ENCODE peak calls at places on chromosomes 4 and X, in six cellular contexts. G, W, J, B, Q and D are unnamed samples.

GRCh38 chr4:189177130-189177529 is 763.5 kb upstream of the FRG1 start:
- DNase-seq in G (peak), W (no peak), J (no peak), B (no peak), Q (no peak), D (no peak)

GRCh38 chr4:72817012-72817411 is 248.0 kb upstream of the ADAMTS3 start:
- DNase-seq in G (peak), W (no peak), J (no peak), B (peak), Q (no peak), D (peak)

GRCh38 chr4:4217123-4217522 is 9.6 kb downstream of the OTOP1 start:
- DNase-seq in G (no peak), W (no peak), J (no peak), B (no peak), Q (no peak), D (peak)

GRCh38 chr4:108303488-108304177 is 134.9 kb upstream of the LEF1 start:
- DNase-seq in G (peak), W (no peak), J (no peak), B (no peak), Q (no peak), D (peak)

GRCh38 chr4:2333356-2333841 is 71.5 kb upstream of the MXD4 start:
- DNase-seq in G (no peak), W (no peak), J (no peak), B (no peak), Q (peak), D (no peak)

GRCh38 chr4:36990108-36990872 is 254.3 kb upstream of the NWD2 start:
- DNase-seq in G (no peak), W (no peak), J (no peak), B (no peak), Q (no peak), D (no peak)

GRCh38 chr4:40843696-40844095 is 93.9 kb downstream of the NSUN7 start:
- DNase-seq in G (no peak), W (peak), J (peak), B (no peak), Q (peak), D (no peak)

GRCh38 chrX:120790552-120790951 is 85.1 kb downstream of the CT47B1 start:
- DNase-seq in G (no peak), W (no peak), J (no peak), B (no peak), Q (no peak), D (no peak)

GRCh38 chrX:23513121-23513520 is 154.2 kb upstream of the PRDX4 start:
- DNase-seq in G (no peak), W (no peak), J (no peak), B (no peak), Q (no peak), D (no peak)

GRCh38 chr4:142596121-142596520 is 250.0 kb downstream of the INPP4B start:
- DNase-seq in G (no peak), W (no peak), J (no peak), B (no peak), Q (no peak), D (no peak)

GRCh38 chrX:8105531-8105930 is 65.5 kb downstream of the VCX2 start:
- DNase-seq in G (no peak), W (no peak), J (no peak), B (no peak), Q (no peak), D (no peak)

GRCh38 chr4:116023049-116023448 is 909.6 kb upstream of the NDST4 start:
- DNase-seq in G (no peak), W (no peak), J (no peak), B (no peak), Q (no peak), D (no peak)

GRCh38 chr4:129384974-129385373 is 289.0 kb downstream of the C4orf33 start:
- DNase-seq in G (no peak), W (no peak), J (no peak), B (no peak), Q (no peak), D (no peak)

GRCh38 chr4:158182736-158183135 is 9.9 kb upstream of the GASK1B start:
- DNase-seq in G (no peak), W (no peak), J (no peak), B (peak), Q (no peak), D (no peak)

GRCh38 chr4:55973650-55974049 is 24.9 kb downstream of the CEP135 start:
- DNase-seq in G (no peak), W (no peak), J (no peak), B (no peak), Q (no peak), D (no peak)

GRCh38 chr4:11488657-11489448 is 60.2 kb upstream of the HS3ST1 start:
- DNase-seq in G (no peak), W (no peak), J (no peak), B (no peak), Q (no peak), D (no peak)

DNA sequence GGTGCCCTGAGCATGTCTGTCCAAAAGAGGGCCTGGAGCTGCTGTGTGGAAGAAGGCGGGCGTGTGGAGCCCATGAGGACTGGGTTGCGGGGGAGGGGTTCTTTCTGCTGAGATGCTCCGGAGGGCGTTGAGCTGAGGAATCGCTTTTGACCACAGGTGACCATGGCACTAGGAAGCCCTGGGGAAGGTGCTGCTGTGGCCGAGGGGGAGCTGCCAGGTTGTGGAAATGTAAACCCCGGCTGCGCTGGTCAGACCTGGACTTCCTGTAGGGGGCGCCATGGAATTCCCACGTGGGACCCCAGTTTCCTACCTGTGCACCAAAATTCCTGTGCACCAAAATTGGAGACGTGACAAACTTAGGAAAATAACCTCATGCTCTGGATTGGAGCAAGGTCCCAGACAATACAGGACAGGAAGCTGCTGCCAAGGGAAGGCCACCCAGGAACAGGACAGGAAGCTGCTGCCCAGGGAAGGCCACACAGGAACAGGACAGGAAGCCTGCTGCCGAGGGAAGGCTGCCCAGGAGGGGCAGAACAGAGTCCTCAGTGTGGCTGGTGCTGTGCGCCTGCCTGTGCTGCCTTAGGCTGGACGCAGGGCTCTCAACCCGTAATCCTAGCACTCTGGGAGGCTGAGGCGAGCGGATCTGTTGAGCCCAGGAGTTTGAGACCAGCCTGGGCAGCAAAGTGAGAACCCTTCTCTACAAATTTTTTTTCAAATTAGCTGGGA is 28.4 kb upstream of the UVSSA start:
- DNase-seq in G (no peak), W (no peak), J (no peak), B (no peak), Q (no peak), D (no peak)
- TF ChIP-seq CTCF in G (peak), W (peak), J (peak), B (peak), Q (no peak), D (peak)

DNA sequence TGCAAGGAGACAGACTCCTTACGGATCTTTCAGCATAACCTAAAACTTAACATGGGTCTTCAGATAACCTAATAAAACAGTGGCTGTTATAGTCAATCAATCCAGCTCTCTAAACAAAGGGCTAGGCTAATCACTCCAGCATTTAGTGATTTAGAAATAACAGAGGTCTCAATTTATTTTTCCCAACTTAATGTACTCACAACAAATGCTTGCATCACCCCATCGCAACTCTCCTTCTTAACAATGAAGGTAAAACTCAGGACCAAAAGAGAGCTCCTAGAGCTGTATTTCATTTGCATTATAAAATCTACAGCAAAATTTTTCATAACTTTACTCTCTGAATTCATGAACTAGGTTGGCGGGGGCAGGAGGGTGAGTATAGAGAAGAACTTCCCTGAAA is 1.1 kb downstream of the LIN54 start:
- DNase-seq in G (peak), W (no peak), J (no peak), B (peak), Q (no peak), D (no peak)
- H3K4me3 ChIP-seq in G (peak), W (peak), J (peak), B (peak), Q (peak), D (peak)

DNA sequence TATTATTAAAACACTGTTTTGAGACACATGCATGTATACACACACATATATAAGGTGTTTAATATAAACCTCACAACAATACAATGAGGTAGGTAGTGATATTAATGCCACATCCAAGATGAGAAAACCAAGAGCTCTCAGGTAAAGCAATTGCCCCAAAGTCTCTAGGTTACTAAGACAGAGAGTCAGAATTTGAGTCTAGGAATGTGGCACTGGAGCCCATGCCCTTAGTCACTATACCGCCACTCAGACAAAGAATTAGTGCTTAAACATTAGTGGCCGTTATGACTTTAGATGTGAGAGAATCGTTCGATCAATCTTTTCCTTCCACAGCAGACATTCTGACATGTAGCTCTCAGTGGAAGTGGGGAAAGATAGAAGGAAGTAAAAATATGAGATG is 108.2 kb upstream of the ACSL4 start:
- DNase-seq in G (no peak), W (no peak), J (no peak), B (no peak), Q (no peak), D (no peak)
- TF ChIP-seq CTCF in G (no peak), W (no peak), J (no peak), B (no peak), Q (no peak), D (no peak)

DNA sequence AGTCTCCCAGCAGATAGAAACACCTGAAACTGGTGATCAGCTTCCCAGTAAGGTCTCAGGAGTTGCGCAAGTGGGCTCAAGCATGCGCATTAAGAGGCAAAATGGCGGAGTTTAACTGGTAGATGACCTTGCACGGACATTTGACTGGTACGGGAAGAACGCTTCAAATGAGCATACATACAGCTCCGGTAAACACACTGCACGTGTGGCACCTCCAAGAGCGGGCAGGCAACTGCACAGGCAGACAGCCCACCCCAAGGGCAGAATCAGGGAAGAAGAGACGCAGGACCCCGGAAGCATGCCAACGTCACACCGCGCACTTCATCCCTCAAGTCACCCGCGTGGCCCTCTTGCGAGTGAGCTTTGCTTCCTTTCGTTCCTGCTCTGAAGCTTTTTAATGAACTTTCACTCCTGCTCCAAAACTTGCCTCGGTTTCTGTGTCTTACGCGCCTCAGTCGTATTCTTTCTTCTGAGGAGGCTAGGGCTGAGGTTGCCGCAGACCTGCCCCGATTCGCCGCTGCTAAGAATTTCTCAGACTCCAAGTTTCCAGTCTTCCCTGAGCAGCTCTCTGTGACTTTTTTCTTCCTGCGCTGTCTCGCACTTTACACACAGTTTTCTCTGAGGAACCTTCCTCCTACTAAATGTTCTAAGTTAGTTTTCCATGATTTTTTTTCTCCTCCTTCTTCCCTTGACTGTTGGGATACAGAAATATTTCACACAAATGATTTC is 180.7 kb upstream of the ZFP42 start:
- DNase-seq in G (peak), W (no peak), J (no peak), B (peak), Q (no peak), D (peak)
- H3K4me3 ChIP-seq in G (peak), W (no peak), J (no peak), B (peak), Q (peak), D (peak)

GRCh38 chrX:103250977-103251376 is 4.0 kb downstream of the TCEAL8 start:
- DNase-seq in G (no peak), W (no peak), J (no peak), B (no peak), Q (no peak), D (no peak)

GRCh38 chrX:103249805-103250204 is 5.2 kb downstream of the TCEAL8 start:
- DNase-seq in G (no peak), W (no peak), J (no peak), B (no peak), Q (no peak), D (no peak)

GRCh38 chrX:103253608-103254007 is 1.3 kb downstream of the TCEAL8 start:
- DNase-seq in G (peak), W (no peak), J (no peak), B (peak), Q (no peak), D (peak)

GRCh38 chrX:103254171-103254824 is 657 bp downstream of the TCEAL8 start:
- DNase-seq in G (peak), W (peak), J (peak), B (peak), Q (peak), D (peak)

DNA sequence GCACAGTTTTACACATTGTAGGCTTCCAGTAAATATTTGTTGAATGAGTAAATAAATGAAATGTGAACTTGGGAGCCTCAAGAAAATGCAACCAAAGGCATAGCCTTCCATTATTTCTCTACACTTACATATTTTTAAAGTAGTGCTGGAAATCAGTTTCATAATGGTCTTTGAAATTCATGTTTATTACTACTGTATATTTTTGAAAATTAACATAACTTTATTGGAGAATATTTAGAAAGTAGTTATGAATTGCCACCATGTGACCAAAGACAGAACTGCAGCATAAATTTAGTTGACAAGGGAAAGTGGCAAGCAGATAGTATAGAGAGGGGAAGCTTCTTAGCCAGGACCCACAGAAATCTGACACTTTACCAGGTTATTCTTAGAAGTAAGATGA is 6.4 kb downstream of the TCEAL8 start:
- DNase-seq in G (peak), W (peak), J (peak), B (peak), Q (no peak), D (peak)
- TF ChIP-seq CTCF in G (peak), W (peak), J (no peak), B (peak), Q (peak), D (peak)

GRCh38 chrX:135695471-135695870 is 18.0 kb upstream of the CT45A1 start:
- DNase-seq in G (no peak), W (no peak), J (no peak), B (no peak), Q (no peak), D (no peak)
- H3K4me3 ChIP-seq in G (no peak), W (no peak), J (no peak), B (no peak), Q (no peak), D (no peak)